ENCODE peak calls at places on chromosomes 1 and 21, in eight cellular contexts. C, G, O, H, Y, V, X and M are unnamed samples.

GRCh38 chr1:200468264-200469001 is 58.6 kb upstream of the ZNF281 start:
- DNase-seq in C (no peak), G (no peak), O (no peak), H (no peak), Y (peak), V (no peak), X (peak), M (no peak)

GRCh38 chr1:65075123-65075976 is 72.7 kb upstream of the AK4 start:
- DNase-seq in C (peak), G (peak), O (peak), H (peak), Y (peak), V (peak), X (peak), M (peak)

GRCh38 chr1:112849425-112849966 is 106.5 kb downstream of the SLC16A1 start:
- DNase-seq in C (no peak), G (no peak), O (peak), H (no peak), Y (peak), V (peak), X (peak), M (peak)

GRCh38 chr21:42570841-42571387 is 57.3 kb downstream of the SLC37A1 start:
- DNase-seq in C (no peak), G (no peak), O (peak), H (no peak), Y (no peak), V (peak), X (peak), M (no peak)

GRCh38 chr1:157115429-157115838 is 15.8 kb upstream of the ETV3L start:
- DNase-seq in C (no peak), G (no peak), O (no peak), H (no peak), Y (no peak), V (peak), X (no peak), M (no peak)

GRCh38 chr1:160664573-160665051 is 17.8 kb upstream of the SLAMF1 start:
- DNase-seq in C (no peak), G (peak), O (no peak), H (peak), Y (no peak), V (no peak), X (no peak), M (no peak)

GRCh38 chr1:21105807-21106206 is 70.9 kb downstream of the EIF4G3 start:
- DNase-seq in C (no peak), G (no peak), O (no peak), H (no peak), Y (no peak), V (no peak), X (no peak), M (no peak)

GRCh38 chr1:147760481-147761260 is at the start of gene GJA5:
- DNase-seq in C (no peak), G (no peak), O (no peak), H (no peak), Y (peak), V (no peak), X (peak), M (peak)

GRCh38 chr1:37850352-37850955 is 8.9 kb downstream of the MTF1 start:
- DNase-seq in C (no peak), G (no peak), O (no peak), H (no peak), Y (no peak), V (no peak), X (peak), M (no peak)

GRCh38 chr1:37233606-37234005 is 199.3 kb upstream of the GRIK3 start:
- DNase-seq in C (no peak), G (no peak), O (no peak), H (no peak), Y (peak), V (no peak), X (peak), M (no peak)

GRCh38 chr1:31183927-31184554 is 55.6 kb downstream of the NKAIN1 start:
- DNase-seq in C (peak), G (peak), O (peak), H (peak), Y (peak), V (peak), X (peak), M (peak)

DNA sequence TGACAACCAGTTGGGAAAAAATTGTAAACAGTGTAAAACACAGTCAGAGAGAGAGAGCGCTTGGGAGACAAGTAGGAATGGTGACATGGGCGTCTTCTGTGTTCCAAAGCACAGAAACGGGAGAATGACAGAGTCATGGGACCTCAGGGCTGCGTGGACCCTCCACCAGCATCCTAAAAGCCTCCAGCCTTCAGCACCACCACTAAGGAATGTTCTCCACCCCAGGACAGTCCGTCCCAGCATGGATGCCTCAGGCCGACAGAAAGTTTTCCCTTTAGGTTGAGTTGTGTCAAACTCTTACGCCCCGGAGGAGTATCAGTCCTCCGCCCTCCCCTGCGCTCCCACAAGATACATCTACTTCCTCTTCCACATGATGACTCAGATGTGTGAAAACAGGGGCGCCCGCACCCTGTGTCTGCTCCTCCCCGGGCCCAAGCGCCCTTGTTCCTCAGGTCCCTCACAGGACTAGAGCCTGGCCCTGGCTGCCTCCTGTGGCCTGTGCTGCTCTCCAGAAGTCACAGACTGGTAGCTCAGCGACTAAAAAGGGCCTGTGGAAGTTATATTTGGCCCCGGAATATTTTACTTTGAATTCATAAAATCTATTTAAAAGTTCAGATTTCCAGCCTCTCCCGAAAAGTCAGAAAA is 63.9 kb upstream of the EFHD2 start:
- DNase-seq in C (no peak), G (no peak), O (no peak), H (no peak), Y (no peak), V (no peak), X (no peak), M (no peak)
- H3K27ac ChIP-seq in C (no peak), G (no peak), O (no peak), H (no peak), Y (no peak), V (no peak), X (no peak), M (no peak)

DNA sequence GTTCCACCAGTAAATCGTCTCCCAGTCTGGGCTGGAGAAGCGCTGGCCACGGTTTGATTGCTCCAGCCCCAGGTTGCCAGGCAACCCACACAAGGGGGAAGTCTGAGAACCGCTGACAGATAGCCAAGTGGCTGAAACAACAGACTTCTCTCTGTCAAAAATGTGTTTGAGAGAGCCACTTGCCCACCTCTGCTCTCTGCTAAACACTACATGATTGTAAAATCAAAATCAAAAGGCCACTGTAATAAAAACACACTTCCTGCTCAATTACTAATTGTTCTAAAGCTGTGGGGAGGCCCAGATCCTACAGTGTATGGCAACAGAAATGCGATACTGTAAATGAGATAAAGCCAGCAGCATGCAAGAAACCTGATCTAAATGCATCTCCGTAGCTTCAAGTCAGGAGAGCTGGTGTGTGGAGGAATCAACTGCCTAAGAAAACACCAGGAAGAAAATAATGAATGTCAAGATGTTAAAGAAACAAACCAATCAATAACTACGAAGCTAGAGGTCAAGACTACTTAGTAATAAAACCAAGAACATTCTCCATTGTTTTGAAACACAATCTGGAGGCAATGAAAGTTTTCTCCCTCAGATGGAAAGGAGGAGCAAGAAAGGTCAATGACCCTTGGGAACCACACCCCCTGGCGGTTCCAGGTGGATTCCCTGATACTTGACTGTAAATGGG is 121.2 kb downstream of the SLC45A1 start:
- DNase-seq in C (no peak), G (no peak), O (peak), H (peak), Y (peak), V (peak), X (no peak), M (peak)
- TF ChIP-seq EZH2phosphoT487 in C (no peak), G (no peak), O (no peak), H (no peak), Y (no peak), V (no peak), X (no peak), M (no peak)

GRCh38 chr1:165877411-165877810 is 50.0 kb downstream of the UCK2 start:
- DNase-seq in C (no peak), G (no peak), O (no peak), H (no peak), Y (no peak), V (no peak), X (no peak), M (no peak)

GRCh38 chr1:165882168-165882837 is 54.9 kb downstream of the UCK2 start:
- DNase-seq in C (no peak), G (no peak), O (no peak), H (no peak), Y (no peak), V (no peak), X (no peak), M (no peak)

GRCh38 chr1:165880993-165881392 is 53.6 kb downstream of the UCK2 start:
- DNase-seq in C (no peak), G (no peak), O (no peak), H (no peak), Y (no peak), V (no peak), X (no peak), M (no peak)

GRCh38 chr1:165877940-165878556 is 50.6 kb downstream of the UCK2 start:
- DNase-seq in C (no peak), G (no peak), O (no peak), H (peak), Y (no peak), V (no peak), X (no peak), M (no peak)

GRCh38 chr1:165879946-165880345 is 52.5 kb downstream of the UCK2 start:
- DNase-seq in C (no peak), G (no peak), O (no peak), H (no peak), Y (no peak), V (no peak), X (no peak), M (no peak)
- H3K27ac ChIP-seq in C (no peak), G (no peak), O (no peak), H (no peak), Y (no peak), V (no peak), X (no peak), M (no peak)

GRCh38 chr1:25137106-25137505 is 95.2 kb downstream of the SYF2 start:
- DNase-seq in C (no peak), G (no peak), O (no peak), H (no peak), Y (no peak), V (no peak), X (no peak), M (no peak)
- TF ChIP-seq EZH2phosphoT487 in C (no peak), G (no peak), O (no peak), H (no peak), Y (no peak), V (no peak), X (no peak), M (no peak)

GRCh38 chr1:190479028-190479427 is 1.4 kb upstream of the BRINP3 start:
- DNase-seq in C (peak), G (no peak), O (peak), H (no peak), Y (no peak), V (peak), X (no peak), M (peak)
- H3K27ac ChIP-seq in C (peak), G (no peak), O (no peak), H (no peak), Y (no peak), V (no peak), X (no peak), M (peak)

GRCh38 chr1:185813401-185813979 is 79.3 kb downstream of the HMCN1 start:
- DNase-seq in C (peak), G (peak), O (peak), H (peak), Y (peak), V (peak), X (peak), M (peak)
- TF ChIP-seq EZH2phosphoT487 in C (no peak), G (no peak), O (no peak), H (no peak), Y (no peak), V (no peak), X (no peak), M (no peak)

GRCh38 chr1:227298532-227299174 is 19.6 kb downstream of the CDC42BPA start:
- DNase-seq in C (no peak), G (peak), O (no peak), H (no peak), Y (peak), V (no peak), X (no peak), M (no peak)
- H3K27ac ChIP-seq in C (no peak), G (no peak), O (no peak), H (no peak), Y (peak), V (no peak), X (no peak), M (peak)